ENCODE peak calls at places on chromosome 7, in seven cellular contexts. One of them, this sample, is unnamed.

GRCh38 chr7:40915061-40915460 is 780.3 kb downstream of the SUGCT start:
- DNase-seq in heart right ventricle: no peak
- DNase-seq in heart left ventricle: no peak
- DNase-seq in lower lobe of right lung: no peak
- DNase-seq in mucosa of descending colon: no peak
- DNase-seq in cardiac fibroblast: peak
- DNase-seq in AG04450: no peak
- DNase-seq in this sample: no peak

GRCh38 chr7:40469481-40469880 is 334.7 kb downstream of the SUGCT start:
- DNase-seq in heart right ventricle: no peak
- DNase-seq in heart left ventricle: no peak
- DNase-seq in lower lobe of right lung: no peak
- DNase-seq in mucosa of descending colon: no peak
- DNase-seq in cardiac fibroblast: peak
- DNase-seq in AG04450: peak
- DNase-seq in this sample: peak

GRCh38 chr7:87218941-87219544 is 489 bp downstream of the TMEM243 start:
- DNase-seq in heart right ventricle: peak
- DNase-seq in heart left ventricle: peak
- DNase-seq in lower lobe of right lung: peak
- DNase-seq in mucosa of descending colon: peak
- DNase-seq in cardiac fibroblast: peak
- DNase-seq in AG04450: no peak
- DNase-seq in this sample: peak

GRCh38 chr7:132485600-132486594 is 90.4 kb downstream of the PLXNA4 start:
- DNase-seq in heart right ventricle: peak
- DNase-seq in heart left ventricle: peak
- DNase-seq in lower lobe of right lung: no peak
- DNase-seq in mucosa of descending colon: no peak
- DNase-seq in cardiac fibroblast: peak
- DNase-seq in AG04450: no peak
- DNase-seq in this sample: peak

GRCh38 chr7:131471605-131472004 is 84.8 kb downstream of the PODXL start:
- DNase-seq in heart right ventricle: no peak
- DNase-seq in heart left ventricle: no peak
- DNase-seq in lower lobe of right lung: no peak
- DNase-seq in mucosa of descending colon: no peak
- DNase-seq in cardiac fibroblast: no peak
- DNase-seq in AG04450: no peak
- DNase-seq in this sample: no peak

GRCh38 chr7:96992624-96993452 is 12.5 kb upstream of the DLX6 start:
- DNase-seq in heart right ventricle: no peak
- DNase-seq in heart left ventricle: no peak
- DNase-seq in lower lobe of right lung: no peak
- DNase-seq in mucosa of descending colon: no peak
- DNase-seq in cardiac fibroblast: no peak
- DNase-seq in AG04450: no peak
- DNase-seq in this sample: no peak

GRCh38 chr7:121960678-121961461 is 87.9 kb downstream of the PTPRZ1 start:
- DNase-seq in heart right ventricle: no peak
- DNase-seq in heart left ventricle: no peak
- DNase-seq in lower lobe of right lung: no peak
- DNase-seq in mucosa of descending colon: no peak
- DNase-seq in cardiac fibroblast: peak
- DNase-seq in AG04450: peak
- DNase-seq in this sample: no peak

GRCh38 chr7:27165655-27166474 is 528 bp upstream of the HOXA9 start:
- DNase-seq in heart right ventricle: no peak
- DNase-seq in heart left ventricle: peak
- DNase-seq in lower lobe of right lung: peak
- DNase-seq in mucosa of descending colon: no peak
- DNase-seq in cardiac fibroblast: no peak
- DNase-seq in AG04450: no peak
- DNase-seq in this sample: peak

GRCh38 chr7:12686234-12686893 is 1.1 kb upstream of the ARL4A start:
- DNase-seq in heart right ventricle: peak
- DNase-seq in heart left ventricle: peak
- DNase-seq in lower lobe of right lung: peak
- DNase-seq in mucosa of descending colon: peak
- DNase-seq in cardiac fibroblast: peak
- DNase-seq in AG04450: peak
- DNase-seq in this sample: peak

GRCh38 chr7:98619450-98620321 is 2.6 kb downstream of the NPTX2 start:
- DNase-seq in heart right ventricle: peak
- DNase-seq in heart left ventricle: peak
- DNase-seq in lower lobe of right lung: no peak
- DNase-seq in mucosa of descending colon: no peak
- DNase-seq in cardiac fibroblast: peak
- DNase-seq in AG04450: no peak
- DNase-seq in this sample: no peak

GRCh38 chr7:70037171-70037933 is 439.1 kb downstream of the AUTS2 start:
- DNase-seq in heart right ventricle: no peak
- DNase-seq in heart left ventricle: no peak
- DNase-seq in lower lobe of right lung: no peak
- DNase-seq in mucosa of descending colon: no peak
- DNase-seq in cardiac fibroblast: peak
- DNase-seq in AG04450: no peak
- DNase-seq in this sample: no peak

GRCh38 chr7:19939746-19940145 is 166.3 kb upstream of the TMEM196 start:
- DNase-seq in heart right ventricle: no peak
- DNase-seq in heart left ventricle: no peak
- DNase-seq in lower lobe of right lung: no peak
- DNase-seq in mucosa of descending colon: no peak
- DNase-seq in cardiac fibroblast: peak
- DNase-seq in AG04450: no peak
- DNase-seq in this sample: no peak

GRCh38 chr7:66929170-66929569 is 8.1 kb downstream of the TMEM248 start:
- DNase-seq in heart right ventricle: no peak
- DNase-seq in heart left ventricle: no peak
- DNase-seq in lower lobe of right lung: no peak
- DNase-seq in mucosa of descending colon: no peak
- DNase-seq in cardiac fibroblast: no peak
- DNase-seq in AG04450: no peak
- DNase-seq in this sample: no peak

GRCh38 chr7:155467846-155468821 is 10.2 kb downstream of the EN2 start:
- DNase-seq in heart right ventricle: no peak
- DNase-seq in heart left ventricle: no peak
- DNase-seq in lower lobe of right lung: peak
- DNase-seq in mucosa of descending colon: no peak
- DNase-seq in cardiac fibroblast: no peak
- DNase-seq in AG04450: no peak
- DNase-seq in this sample: no peak

GRCh38 chr7:155429651-155430050 is 28.3 kb upstream of the EN2 start:
- DNase-seq in heart right ventricle: no peak
- DNase-seq in heart left ventricle: no peak
- DNase-seq in lower lobe of right lung: peak
- DNase-seq in mucosa of descending colon: no peak
- DNase-seq in cardiac fibroblast: no peak
- DNase-seq in AG04450: no peak
- DNase-seq in this sample: no peak

GRCh38 chr7:155090647-155091046 is 20.5 kb downstream of the HTR5A start:
- DNase-seq in heart right ventricle: no peak
- DNase-seq in heart left ventricle: no peak
- DNase-seq in lower lobe of right lung: no peak
- DNase-seq in mucosa of descending colon: no peak
- DNase-seq in cardiac fibroblast: no peak
- DNase-seq in AG04450: no peak
- DNase-seq in this sample: no peak

GRCh38 chr7:68680235-68680872 is 917.9 kb upstream of the AUTS2 start:
- DNase-seq in heart right ventricle: no peak
- DNase-seq in heart left ventricle: no peak
- DNase-seq in lower lobe of right lung: no peak
- DNase-seq in mucosa of descending colon: no peak
- DNase-seq in cardiac fibroblast: no peak
- DNase-seq in AG04450: no peak
- DNase-seq in this sample: no peak

GRCh38 chr7:37901890-37902524 is 14.6 kb downstream of the SFRP4 start:
- DNase-seq in heart right ventricle: no peak
- DNase-seq in heart left ventricle: no peak
- DNase-seq in lower lobe of right lung: no peak
- DNase-seq in mucosa of descending colon: no peak
- DNase-seq in cardiac fibroblast: peak
- DNase-seq in AG04450: no peak
- DNase-seq in this sample: no peak

GRCh38 chr7:5532520-5533335 is 109.1 kb upstream of the TNRC18 start:
- DNase-seq in heart right ventricle: peak
- DNase-seq in heart left ventricle: peak
- DNase-seq in lower lobe of right lung: peak
- DNase-seq in mucosa of descending colon: peak
- DNase-seq in cardiac fibroblast: no peak
- DNase-seq in AG04450: no peak
- DNase-seq in this sample: peak

GRCh38 chr7:116592041-116592355 is 67.2 kb downstream of the CAV1 start:
- DNase-seq in heart right ventricle: no peak
- DNase-seq in heart left ventricle: no peak
- DNase-seq in lower lobe of right lung: no peak
- DNase-seq in mucosa of descending colon: no peak
- DNase-seq in cardiac fibroblast: no peak
- DNase-seq in AG04450: no peak
- DNase-seq in this sample: no peak

GRCh38 chr7:45033261-45033930 is 33.4 kb downstream of the CCM2 start:
- DNase-seq in heart right ventricle: no peak
- DNase-seq in heart left ventricle: no peak
- DNase-seq in lower lobe of right lung: no peak
- DNase-seq in mucosa of descending colon: no peak
- DNase-seq in cardiac fibroblast: no peak
- DNase-seq in AG04450: no peak
- DNase-seq in this sample: no peak

GRCh38 chr7:83365746-83366145 is 203.1 kb upstream of the PCLO start:
- DNase-seq in heart right ventricle: no peak
- DNase-seq in heart left ventricle: no peak
- DNase-seq in lower lobe of right lung: no peak
- DNase-seq in mucosa of descending colon: no peak
- DNase-seq in cardiac fibroblast: peak
- DNase-seq in AG04450: no peak
- DNase-seq in this sample: no peak
- TF ChIP-seq CTCF in heart right ventricle: peak
- TF ChIP-seq CTCF in heart left ventricle: no peak
- TF ChIP-seq CTCF in lower lobe of right lung: no peak
- TF ChIP-seq CTCF in mucosa of descending colon: no peak
- TF ChIP-seq CTCF in cardiac fibroblast: no peak
- TF ChIP-seq CTCF in AG04450: peak
- TF ChIP-seq CTCF in this sample: no peak

GRCh38 chr7:100696123-100696521 is 2.1 kb upstream of the GIGYF1 start:
- DNase-seq in heart right ventricle: no peak
- DNase-seq in heart left ventricle: no peak
- DNase-seq in lower lobe of right lung: no peak
- DNase-seq in mucosa of descending colon: no peak
- DNase-seq in cardiac fibroblast: no peak
- DNase-seq in AG04450: no peak
- DNase-seq in this sample: no peak
- H3K4me3 ChIP-seq in heart right ventricle: no peak
- H3K4me3 ChIP-seq in heart left ventricle: no peak
- H3K4me3 ChIP-seq in lower lobe of right lung: no peak
- H3K4me3 ChIP-seq in mucosa of descending colon: no peak
- H3K4me3 ChIP-seq in cardiac fibroblast: no peak
- H3K4me3 ChIP-seq in AG04450: no peak
- H3K4me3 ChIP-seq in this sample: no peak

GRCh38 chr7:3065724-3066143 is 22.1 kb upstream of the CARD11 start:
- DNase-seq in heart right ventricle: no peak
- DNase-seq in heart left ventricle: no peak
- DNase-seq in lower lobe of right lung: peak
- DNase-seq in mucosa of descending colon: peak
- DNase-seq in cardiac fibroblast: peak
- DNase-seq in AG04450: no peak
- DNase-seq in this sample: no peak
- TF ChIP-seq CTCF in heart right ventricle: peak
- TF ChIP-seq CTCF in heart left ventricle: no peak
- TF ChIP-seq CTCF in lower lobe of right lung: peak
- TF ChIP-seq CTCF in mucosa of descending colon: no peak
- TF ChIP-seq CTCF in cardiac fibroblast: peak
- TF ChIP-seq CTCF in AG04450: peak
- TF ChIP-seq CTCF in this sample: no peak

DNA sequence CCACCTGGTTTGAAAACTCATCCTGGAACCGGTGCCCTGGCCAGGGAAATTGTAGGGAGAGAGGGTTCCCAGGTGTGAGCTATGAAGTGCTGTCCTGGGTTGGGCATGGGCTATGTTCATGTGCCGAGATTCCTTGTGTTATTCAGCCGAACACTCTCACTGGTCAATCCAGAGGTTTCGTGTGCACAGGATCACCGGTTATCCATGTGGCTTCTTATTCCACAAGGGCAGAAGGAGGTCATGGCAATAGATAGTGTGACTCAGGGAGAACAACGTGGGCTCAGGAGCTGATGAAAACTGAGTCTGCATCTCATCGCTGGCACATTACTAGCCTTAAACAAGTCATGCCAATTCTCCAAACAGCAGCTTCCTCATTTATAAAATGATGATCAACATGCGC is 64.4 kb upstream of the CREB5 start:
- DNase-seq in heart right ventricle: peak
- DNase-seq in heart left ventricle: peak
- DNase-seq in lower lobe of right lung: no peak
- DNase-seq in mucosa of descending colon: no peak
- DNase-seq in cardiac fibroblast: peak
- DNase-seq in AG04450: peak
- DNase-seq in this sample: no peak
- H3K4me3 ChIP-seq in heart right ventricle: no peak
- H3K4me3 ChIP-seq in heart left ventricle: no peak
- H3K4me3 ChIP-seq in lower lobe of right lung: no peak
- H3K4me3 ChIP-seq in mucosa of descending colon: no peak
- H3K4me3 ChIP-seq in cardiac fibroblast: no peak
- H3K4me3 ChIP-seq in AG04450: no peak
- H3K4me3 ChIP-seq in this sample: no peak

GRCh38 chr7:200704-201103 is 8.3 kb downstream of the FAM20C start:
- DNase-seq in heart right ventricle: no peak
- DNase-seq in heart left ventricle: no peak
- DNase-seq in lower lobe of right lung: no peak
- DNase-seq in mucosa of descending colon: no peak
- DNase-seq in cardiac fibroblast: no peak
- DNase-seq in AG04450: no peak
- DNase-seq in this sample: no peak
- TF ChIP-seq CTCF in heart right ventricle: no peak
- TF ChIP-seq CTCF in heart left ventricle: no peak
- TF ChIP-seq CTCF in lower lobe of right lung: no peak
- TF ChIP-seq CTCF in mucosa of descending colon: no peak
- TF ChIP-seq CTCF in cardiac fibroblast: peak
- TF ChIP-seq CTCF in AG04450: no peak
- TF ChIP-seq CTCF in this sample: no peak

This sample was measured in uterus.